ENCODE peak calls at places on chromosomes 12 and 14, in ten cellular contexts. G is suprapubic skin, K is HCT116, C is prostate gland, H is K562, E is transverse colon, O is stomach, P is GM12878, W is sigmoid colon, Z is esophagus muscularis mucosa. U is an unnamed sample.

GRCh38 chr14:64465208-64465821 is at the start of gene AKAP5:
- DNase-seq in H (peak; percentile 86), O (peak; percentile 62), K (no peak), P (no peak), E (peak; percentile 75), Z (no peak), G (no peak), C (peak; percentile 61), W (no peak), U (peak; percentile 93)

GRCh38 chr12:3114671-3115070 is 37.5 kb downstream of the TSPAN9 start:
- DNase-seq in K (no peak), Z (no peak), W (no peak), G (no peak), O (no peak), E (no peak), C (no peak), P (no peak), H (no peak), U (no peak)

GRCh38 chr14:105647784-105648608 is 121.6 kb downstream of the TMEM121 start:
- DNase-seq in O (no peak), W (no peak), Z (no peak), K (no peak), C (peak; percentile 2), G (no peak), E (no peak), H (no peak), P (no peak), U (peak; percentile 70)

GRCh38 chr12:100166232-100166631 is 23.6 kb upstream of the BLTP3B start:
- DNase-seq in G (peak; percentile 59), P (no peak), Z (no peak), H (no peak), K (no peak), E (no peak), W (no peak), O (no peak), C (no peak), U (no peak)

GRCh38 chr12:26713885-26714383 is 119.1 kb downstream of the ITPR2 start:
- DNase-seq in O (no peak), P (peak; percentile 48), K (no peak), H (no peak), C (no peak), Z (no peak), W (no peak), G (no peak), E (no peak), U (no peak)

GRCh38 chr14:73249564-73250316 is 12.4 kb downstream of the PAPLN start:
- DNase-seq in Z (no peak), E (no peak), O (no peak), W (no peak), C (no peak), K (no peak), G (no peak), H (no peak), P (no peak), U (no peak)

GRCh38 chr14:92586001-92586947 is 72.7 kb downstream of the RIN3 start:
- DNase-seq in O (no peak), C (peak; percentile 21), K (no peak), P (peak; percentile 76), H (no peak), G (no peak), Z (no peak), E (no peak), W (peak; percentile 71), U (no peak)

GRCh38 chr14:89131004-89131750 is 285.9 kb downstream of the FOXN3 start:
- DNase-seq in W (no peak), P (no peak), C (no peak), G (no peak), Z (no peak), O (no peak), H (no peak), E (no peak), K (no peak), U (no peak)

GRCh38 chr12:42090899-42091298 is 53.8 kb downstream of the GXYLT1 start:
- DNase-seq in P (no peak), K (no peak), W (no peak), H (no peak), E (no peak), O (no peak), C (no peak), Z (no peak), G (no peak), U (no peak)

GRCh38 chr12:19869413-19869812 is 430.1 kb downstream of the AEBP2 start:
- DNase-seq in W (no peak), G (no peak), C (no peak), O (no peak), P (no peak), Z (no peak), K (no peak), H (no peak), E (no peak), U (no peak)

GRCh38 chr14:97349946-97350345 is 552.8 kb downstream of the VRK1 start:
- DNase-seq in E (no peak), C (no peak), W (no peak), K (no peak), G (no peak), H (no peak), P (no peak), O (no peak), Z (no peak), U (no peak)

GRCh38 chr12:54282949-54283593 is 2.5 kb downstream of the HNRNPA1 start:
- DNase-seq in H (no peak), W (no peak), E (peak; percentile 43), K (no peak), C (no peak), P (no peak), O (no peak), G (no peak), Z (no peak), U (no peak)

GRCh38 chr14:51182166-51182565 is 57.9 kb upstream of the TMX1 start:
- DNase-seq in C (no peak), Z (no peak), K (no peak), O (no peak), W (no peak), E (no peak), H (no peak), P (no peak), G (no peak), U (no peak)

GRCh38 chr12:128258866-128259555 is 8.0 kb upstream of the TMEM132C start:
- DNase-seq in G (no peak), P (no peak), C (no peak), H (no peak), W (no peak), K (no peak), O (no peak), E (no peak), Z (no peak), U (no peak)

GRCh38 chr12:57152408-57153038 is 5.1 kb upstream of the LRP1-AS start:
- DNase-seq in E (no peak), C (no peak), G (no peak), O (no peak), H (no peak), Z (no peak), W (peak; percentile 89), K (no peak), P (no peak), U (peak; percentile 66)

GRCh38 chr12:57154076-57154475 is 6.7 kb upstream of the LRP1-AS start:
- DNase-seq in O (no peak), Z (no peak), C (no peak), G (no peak), H (no peak), E (no peak), W (peak; percentile 62), P (no peak), K (no peak), U (no peak)

GRCh38 chr12:57150400-57150799 is 3.0 kb upstream of the LRP1-AS start:
- DNase-seq in G (no peak), O (no peak), W (peak; percentile 61), H (no peak), C (no peak), K (no peak), E (no peak), P (no peak), Z (no peak), U (no peak)

GRCh38 chr12:57153420-57153997 is 6.1 kb upstream of the LRP1-AS start:
- DNase-seq in K (no peak), Z (no peak), P (no peak), W (peak; percentile 64), E (no peak), O (no peak), C (no peak), G (no peak), H (no peak), U (no peak)

GRCh38 chr12:57151741-57152407 is 4.5 kb upstream of the LRP1-AS start:
- DNase-seq in E (no peak), G (no peak), K (no peak), W (peak; percentile 84), Z (no peak), P (no peak), C (peak; percentile 29), H (no peak), O (no peak), U (peak; percentile 59)
- TF ChIP-seq POLR2AphosphoS5 in E (no peak), G (no peak), K (no peak), W (no peak), Z (no peak), P (no peak), C (peak; percentile 58), H (no peak), O (no peak), U (no peak)

GRCh38 chr14:59631237-59631636 is 54.6 kb upstream of the CCDC175 start:
- DNase-seq in P (no peak), K (no peak), O (no peak), Z (no peak), E (no peak), W (no peak), C (no peak), H (peak; percentile 20), G (no peak), U (no peak)
- H3K4me3 ChIP-seq in P (no peak overlapping the region), K (no peak overlapping the region), O (no peak overlapping the region), Z (no peak overlapping the region), E (no peak overlapping the region), W (no peak overlapping the region), C (no peak overlapping the region), H (no peak overlapping the region), G (no peak overlapping the region), U (no peak overlapping the region)

GRCh38 chr12:50842637-50843493 is at the start of gene TMPRSS12:
- DNase-seq in Z (no peak), H (no peak), K (no peak), E (no peak), W (no peak), C (peak; percentile 48), O (no peak), G (no peak), P (no peak), U (peak; percentile 86)
- TF ChIP-seq POLR2A in Z (no peak), H (no peak), K (no peak), E (no peak), W (no peak), C (no peak), O (no peak), G (no peak), P (no peak), U (no peak)

GRCh38 chr14:75424496-75424895 is 3.3 kb upstream of the JDP2 start:
- DNase-seq in G (no peak), O (no peak), C (no peak), K (no peak), Z (no peak), H (no peak), W (no peak), P (no peak), E (no peak), U (no peak)

GRCh38 chr14:75422169-75422568 is 5.7 kb upstream of the JDP2 start:
- DNase-seq in H (no peak), Z (no peak), O (no peak), P (no peak), K (no peak), G (no peak), W (no peak), C (no peak), E (no peak), U (no peak)

GRCh38 chr14:75417674-75418073 is 10.1 kb upstream of the JDP2 start:
- DNase-seq in H (no peak), P (no peak), O (no peak), K (no peak), E (no peak), Z (no peak), W (no peak), G (no peak), C (peak; percentile 47), U (no peak)

GRCh38 chr14:75418779-75419768 is 8.7 kb upstream of the JDP2 start:
- DNase-seq in P (peak; percentile 57), C (peak; percentile 39), K (peak; percentile 58), G (no peak), W (no peak), Z (no peak), O (peak; percentile 63), E (peak; percentile 84), H (peak; percentile 63), U (peak; percentile 81)
- TF ChIP-seq POLR2AphosphoS5 in P (peak; percentile 34), C (no peak), K (no peak), G (no peak), W (no peak), Z (no peak), O (no peak), E (no peak), H (no peak), U (no peak)

U was measured in upper lobe of left lung.